ENCODE peak calls at places on chromosomes 5 and 9, in six cellular contexts. M is mesenchymal stem cell, T is IMR-90, N is H1, Y is H9, G is neuronal stem cell. P is an unnamed sample.

GRCh38 chr5:155044591-155044990 is 31.0 kb downstream of the KIF4B start:
- DNase-seq in M (no peak), T (no peak), N (no peak), Y (no peak), G (no peak), P (no peak)

GRCh38 chr9:123957731-123958130 is 27.8 kb upstream of the DENND1A start:
- DNase-seq in M (no peak), T (no peak), N (no peak), Y (no peak), G (no peak), P (no peak)

GRCh38 chr9:105958587-105958986 is 264.2 kb downstream of the TMEM38B start:
- DNase-seq in M (no peak), T (no peak), N (no peak), Y (no peak), G (no peak), P (no peak)

GRCh38 chr5:43854697-43855292 is 251.8 kb downstream of the NNT start:
- DNase-seq in M (peak), T (peak), N (peak), Y (no peak), G (peak), P (no peak)

GRCh38 chr5:147406636-147407035 is 103.2 kb downstream of the DPYSL3 start:
- DNase-seq in M (no peak), T (no peak), N (no peak), Y (no peak), G (no peak), P (no peak)

GRCh38 chr9:29974197-29974596 is 2400.9 kb upstream of the C9orf72 start:
- DNase-seq in M (no peak), T (no peak), N (no peak), Y (no peak), G (no peak), P (no peak)

GRCh38 chr5:179495906-179496455 is 54.4 kb upstream of the RUFY1 start:
- DNase-seq in M (no peak), T (no peak), N (no peak), Y (no peak), G (no peak), P (no peak)

GRCh38 chr5:168030911-168031310 is 260.5 kb upstream of the WWC1 start:
- DNase-seq in M (no peak), T (no peak), N (no peak), Y (no peak), G (no peak), P (no peak)

GRCh38 chr5:141476132-141476909 is 555 bp downstream of the PCDHGC3 start:
- DNase-seq in M (peak), T (peak), N (no peak), Y (peak), G (no peak), P (peak)

GRCh38 chr5:58926549-58926948 is 343.7 kb downstream of the RAB3C start:
- DNase-seq in M (no peak), T (no peak), N (no peak), Y (no peak), G (no peak), P (no peak)

GRCh38 chr5:119996128-119996527 is 366.8 kb downstream of the FAM170A start:
- DNase-seq in M (no peak), T (peak), N (no peak), Y (no peak), G (no peak), P (no peak)

GRCh38 chr9:126581893-126582292 is 31.8 kb upstream of the LMX1B start:
- DNase-seq in M (no peak), T (no peak), N (no peak), Y (no peak), G (no peak), P (no peak)

GRCh38 chr5:124377386-124377785 is 369.1 kb downstream of the ZNF608 start:
- DNase-seq in M (no peak), T (no peak), N (no peak), Y (no peak), G (no peak), P (no peak)

GRCh38 chr5:138461343-138462125 is 3.7 kb upstream of the EGR1 start:
- DNase-seq in M (peak), T (peak), N (no peak), Y (no peak), G (no peak), P (peak)

GRCh38 chr9:124779368-124780059 is 2.6 kb downstream of the OLFML2A start:
- DNase-seq in M (peak), T (peak), N (no peak), Y (peak), G (no peak), P (no peak)

GRCh38 chr9:68844623-68845612 is 139.9 kb downstream of the PIP5K1B start:
- DNase-seq in M (peak), T (peak), N (no peak), Y (peak), G (no peak), P (peak)

GRCh38 chr9:16348531-16348930 is 521.9 kb downstream of the BNC2 start:
- DNase-seq in M (peak), T (no peak), N (no peak), Y (no peak), G (no peak), P (peak)

GRCh38 chr5:2131826-2132496 is 249.2 kb upstream of the IRX4 start:
- DNase-seq in M (no peak), T (no peak), N (no peak), Y (no peak), G (no peak), P (no peak)

GRCh38 chr9:5886114-5886939 is 4.4 kb upstream of the MLANA start:
- DNase-seq in M (peak), T (peak), N (peak), Y (peak), G (peak), P (peak)

GRCh38 chr9:34644766-34645314 is 1.6 kb upstream of the GALT start:
- DNase-seq in M (no peak), T (no peak), N (no peak), Y (no peak), G (no peak), P (peak)

GRCh38 chr5:4976918-4977317 is 163.2 kb upstream of the ADAMTS16 start:
- DNase-seq in M (no peak), T (no peak), N (no peak), Y (no peak), G (no peak), P (no peak)

GRCh38 chr9:134759001-134759607 is 117.5 kb downstream of the COL5A1 start:
- DNase-seq in M (peak), T (no peak), N (no peak), Y (no peak), G (no peak), P (no peak)

GRCh38 chr5:160979356-160979755 is 127.3 kb upstream of the ATP10B start:
- DNase-seq in M (no peak), T (no peak), N (no peak), Y (no peak), G (no peak), P (no peak)

GRCh38 chr9:89919171-89919681 is 314.4 kb downstream of the GADD45G start:
- DNase-seq in M (no peak), T (no peak), N (peak), Y (peak), G (no peak), P (peak)

GRCh38 chr5:51391175-51391574 is 7.9 kb downstream of the ISL1 start:
- DNase-seq in M (no peak), T (no peak), N (no peak), Y (no peak), G (no peak), P (no peak)

GRCh38 chr9:125233678-125234077 is 7.5 kb downstream of the HSPA5 start:
- DNase-seq in M (peak), T (peak), N (no peak), Y (no peak), G (no peak), P (peak)

GRCh38 chr5:88238732-88239131 is 29.9 kb downstream of the TMEM161B start:
- DNase-seq in M (no peak), T (no peak), N (no peak), Y (no peak), G (no peak), P (no peak)

GRCh38 chr5:81971086-81971693 is 633 bp upstream of the ATG10 start:
- DNase-seq in M (peak), T (peak), N (no peak), Y (no peak), G (no peak), P (no peak)

GRCh38 chr5:132439521-132440206 is 50.9 kb downstream of the IRF1 start:
- DNase-seq in M (peak), T (peak), N (no peak), Y (no peak), G (no peak), P (peak)

GRCh38 chr9:130936285-130937117 is 2.5 kb downstream of the FIBCD1 start:
- DNase-seq in M (peak), T (peak), N (peak), Y (peak), G (no peak), P (peak)

GRCh38 chr9:109320734-109321448 is at the start of gene EPB41L4B:
- DNase-seq in M (peak), T (peak), N (peak), Y (peak), G (peak), P (peak)

GRCh38 chr5:32116574-32117313 is 57.4 kb downstream of the GOLPH3 start:
- DNase-seq in M (no peak), T (peak), N (no peak), Y (no peak), G (no peak), P (no peak)

GRCh38 chr5:163381832-163382231 is 55.6 kb upstream of the CCNG1 start:
- DNase-seq in M (no peak), T (no peak), N (no peak), Y (no peak), G (no peak), P (no peak)

GRCh38 chr5:148972958-148973357 is 89.9 kb downstream of the SH3TC2 start:
- DNase-seq in M (peak), T (peak), N (no peak), Y (no peak), G (no peak), P (peak)

GRCh38 chr5:90367879-90368278 is 41.7 kb downstream of the CETN3 start:
- DNase-seq in M (no peak), T (no peak), N (no peak), Y (no peak), G (no peak), P (no peak)

DNA sequence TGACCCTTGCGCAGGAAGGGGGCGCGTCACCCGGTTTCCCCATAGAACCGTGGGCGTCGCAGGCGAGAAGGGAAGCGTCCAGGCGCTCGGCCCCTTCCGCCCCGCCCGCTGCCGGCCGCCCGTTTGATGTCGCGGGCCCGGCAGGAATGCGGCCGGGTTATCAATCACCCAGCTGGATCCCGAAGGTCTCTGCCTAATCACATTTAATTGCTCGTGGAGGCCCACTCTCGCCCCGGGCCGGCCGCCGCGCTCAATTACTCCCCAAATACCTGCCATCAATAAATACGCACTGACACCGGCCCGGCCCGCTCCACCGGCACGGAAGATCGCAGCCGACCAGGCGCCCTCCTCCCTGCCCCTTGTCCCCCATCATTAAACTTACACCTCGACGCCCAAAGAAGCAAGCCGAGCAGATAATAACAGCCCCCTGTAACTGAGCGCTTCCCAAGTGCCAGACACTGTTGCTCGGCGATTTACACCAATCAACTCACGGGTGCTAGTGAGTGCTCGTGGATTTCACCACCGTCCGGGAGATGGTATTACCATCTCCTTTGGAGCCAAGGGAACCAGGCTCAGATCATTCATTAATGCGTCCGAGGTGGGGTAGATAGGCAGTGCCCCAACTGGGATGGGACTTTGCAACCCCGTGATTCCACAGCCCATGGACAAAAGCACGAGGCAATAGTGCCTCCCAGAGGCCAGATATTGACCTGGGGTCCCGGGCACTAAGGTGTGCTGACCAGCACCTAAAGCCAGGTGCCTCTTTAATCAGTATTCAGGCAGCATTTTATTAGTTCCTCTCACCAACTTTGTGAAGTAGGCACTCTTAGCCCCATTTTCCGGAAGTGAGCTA is 11.3 kb downstream of the MSX2 start:
- DNase-seq in M (no peak), T (no peak), N (no peak), Y (peak), G (no peak), P (peak)
- H2BK5ac ChIP-seq in M (no peak), T (peak), N (no peak), Y (no peak), G (no peak), P (peak)

GRCh38 chr5:39158786-39159185 is 60.6 kb downstream of the FYB1 start:
- DNase-seq in M (no peak), T (no peak), N (no peak), Y (no peak), G (no peak), P (no peak)

GRCh38 chr5:39159986-39160490 is 59.3 kb downstream of the FYB1 start:
- DNase-seq in M (no peak), T (no peak), N (no peak), Y (no peak), G (no peak), P (no peak)

GRCh38 chr5:39156082-39156481 is 63.3 kb downstream of the FYB1 start:
- DNase-seq in M (no peak), T (no peak), N (no peak), Y (no peak), G (no peak), P (no peak)

GRCh38 chr5:39158127-39158593 is 61.2 kb downstream of the FYB1 start:
- DNase-seq in M (no peak), T (no peak), N (no peak), Y (no peak), G (no peak), P (peak)

GRCh38 chr5:39157679-39158078 is 61.7 kb downstream of the FYB1 start:
- DNase-seq in M (no peak), T (no peak), N (no peak), Y (no peak), G (no peak), P (no peak)
- H2AFZ ChIP-seq in M (no peak), T (no peak), N (no peak), Y (no peak), G (no peak), P (no peak)

GRCh38 chr5:126680215-126680817 is 79.6 kb downstream of the PHAX start:
- DNase-seq in M (peak), T (peak), N (no peak), Y (peak), G (no peak), P (no peak)
- H2BK5ac ChIP-seq in M (no peak), T (no peak), N (peak), Y (no peak), G (no peak), P (no peak)

DNA sequence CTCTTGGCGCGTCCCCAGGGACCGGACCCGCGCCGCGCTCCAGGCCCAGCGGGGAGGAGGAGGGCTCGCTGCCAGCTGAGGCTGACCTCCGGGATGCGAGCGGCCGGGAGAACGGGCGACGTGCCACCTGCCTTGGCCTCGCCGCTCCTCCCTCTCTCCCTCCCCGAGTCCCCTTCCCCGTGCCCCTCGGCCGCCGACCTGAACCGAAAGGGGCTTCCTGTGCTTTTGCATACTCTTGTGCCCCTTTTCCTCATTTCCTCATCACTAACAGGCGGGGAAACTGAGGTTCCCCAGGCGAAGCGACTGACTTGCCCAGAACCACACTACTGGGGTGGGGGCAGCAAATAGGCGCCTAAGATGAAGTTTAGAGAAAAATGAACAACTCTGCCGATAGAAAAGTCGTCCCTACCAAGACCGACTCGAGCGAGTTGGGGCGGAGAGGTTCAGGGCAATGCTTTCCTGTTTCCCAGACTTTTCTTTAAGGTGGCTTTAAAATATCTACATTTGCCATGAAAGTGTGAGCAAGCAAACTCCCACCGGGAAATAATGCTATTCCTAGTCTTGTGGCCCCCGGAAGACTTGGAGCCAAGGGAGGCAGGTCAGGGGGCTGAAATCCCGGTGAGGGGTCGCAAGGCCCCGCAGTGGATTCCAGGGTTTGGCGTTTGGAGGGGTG is 580 bp upstream of the DUSP1 start:
- DNase-seq in M (no peak), T (no peak), N (no peak), Y (no peak), G (no peak), P (no peak)
- H2AFZ ChIP-seq in M (no peak), T (peak), N (peak), Y (no peak), G (peak), P (peak)

GRCh38 chr5:126780165-126780827 is 3.4 kb downstream of the LMNB1 start:
- DNase-seq in M (peak), T (peak), N (no peak), Y (peak), G (peak), P (peak)

GRCh38 chr5:126777974-126778674 is 1.2 kb downstream of the LMNB1 start:
- DNase-seq in M (peak), T (peak), N (peak), Y (peak), G (peak), P (peak)

GRCh38 chr5:126776499-126777256 is at the start of gene LMNB1:
- DNase-seq in M (peak), T (peak), N (peak), Y (peak), G (peak), P (peak)

GRCh38 chr5:126778675-126779403 is 1.9 kb downstream of the LMNB1 start:
- DNase-seq in M (no peak), T (no peak), N (no peak), Y (no peak), G (peak), P (no peak)

DNA sequence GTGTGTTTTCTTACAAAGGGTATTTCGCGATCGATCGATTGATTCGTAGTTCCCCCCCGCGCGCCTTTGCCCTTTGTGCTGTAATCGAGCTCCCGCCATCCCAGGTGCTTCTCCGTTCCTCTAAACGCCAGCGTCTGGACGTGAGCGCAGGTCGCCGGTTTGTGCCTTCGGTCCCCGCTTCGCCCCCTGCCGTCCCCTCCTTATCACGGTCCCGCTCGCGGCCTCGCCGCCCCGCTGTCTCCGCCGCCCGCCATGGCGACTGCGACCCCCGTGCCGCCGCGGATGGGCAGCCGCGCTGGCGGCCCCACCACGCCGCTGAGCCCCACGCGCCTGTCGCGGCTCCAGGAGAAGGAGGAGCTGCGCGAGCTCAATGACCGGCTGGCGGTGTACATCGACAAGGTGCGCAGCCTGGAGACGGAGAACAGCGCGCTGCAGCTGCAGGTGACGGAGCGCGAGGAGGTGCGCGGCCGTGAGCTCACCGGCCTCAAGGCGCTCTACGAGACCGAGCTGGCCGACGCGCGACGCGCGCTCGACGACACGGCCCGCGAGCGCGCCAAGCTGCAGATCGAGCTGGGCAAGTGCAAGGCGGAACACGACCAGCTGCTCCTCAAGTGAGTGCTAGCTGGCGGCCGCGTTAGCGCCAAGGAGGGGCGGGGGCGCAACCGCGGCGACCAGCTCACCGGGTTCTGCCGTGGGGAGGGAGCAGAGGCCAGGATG is 479 bp downstream of the LMNB1 start:
- DNase-seq in M (peak), T (peak), N (no peak), Y (peak), G (peak), P (peak)
- H2BK5ac ChIP-seq in M (no peak), T (peak), N (peak), Y (peak), G (peak), P (peak)

GRCh38 chr5:39520232-39520572 is 95.4 kb upstream of the DAB2 start:
- DNase-seq in M (peak), T (peak), N (no peak), Y (no peak), G (no peak), P (no peak)
- H2AFZ ChIP-seq in M (no peak), T (no peak), N (no peak), Y (no peak), G (peak), P (no peak)